ENCODE peak calls at places on chromosomes 1 and 21, in six cellular contexts. One of them, this sample, is unnamed.

GRCh38 chr1:24427469-24427862 is 11.9 kb downstream of the NIPAL3 start:
- DNase-seq in cardiac muscle cell: no peak
- DNase-seq in B cell: no peak
- DNase-seq in progenitor cell of endocrine pancreas: no peak
- DNase-seq in hepatocyte: no peak
- DNase-seq in HFFc6: no peak
- DNase-seq in this sample: no peak

GRCh38 chr1:164673584-164674214 is 114.7 kb downstream of the PBX1 start:
- DNase-seq in cardiac muscle cell: no peak
- DNase-seq in B cell: no peak
- DNase-seq in progenitor cell of endocrine pancreas: no peak
- DNase-seq in hepatocyte: no peak
- DNase-seq in HFFc6: no peak
- DNase-seq in this sample: peak; percentile 40

GRCh38 chr1:1430114-1430982 is 5.1 kb upstream of the VWA1 start:
- DNase-seq in cardiac muscle cell: peak; percentile 36
- DNase-seq in B cell: peak; percentile 47
- DNase-seq in progenitor cell of endocrine pancreas: no peak
- DNase-seq in hepatocyte: peak; percentile 74
- DNase-seq in HFFc6: no peak
- DNase-seq in this sample: peak; percentile 89

GRCh38 chr21:34651032-34651431 is 17.8 kb upstream of the CLIC6 start:
- DNase-seq in cardiac muscle cell: no peak
- DNase-seq in B cell: no peak
- DNase-seq in progenitor cell of endocrine pancreas: no peak
- DNase-seq in hepatocyte: no peak
- DNase-seq in HFFc6: no peak
- DNase-seq in this sample: no peak

GRCh38 chr1:89531480-89532139 is 7.0 kb downstream of the LRRC8B start:
- DNase-seq in cardiac muscle cell: no peak
- DNase-seq in B cell: no peak
- DNase-seq in progenitor cell of endocrine pancreas: no peak
- DNase-seq in hepatocyte: no peak
- DNase-seq in HFFc6: no peak
- DNase-seq in this sample: peak; percentile 46

GRCh38 chr1:95384570-95384969 is 150.6 kb downstream of the RWDD3 start:
- DNase-seq in cardiac muscle cell: peak; percentile 90
- DNase-seq in B cell: no peak
- DNase-seq in progenitor cell of endocrine pancreas: peak; percentile 78
- DNase-seq in hepatocyte: peak; percentile 75
- DNase-seq in HFFc6: no peak
- DNase-seq in this sample: no peak

GRCh38 chr1:198892065-198892464 is 253.2 kb downstream of the PTPRC start:
- DNase-seq in cardiac muscle cell: no peak
- DNase-seq in B cell: no peak
- DNase-seq in progenitor cell of endocrine pancreas: no peak
- DNase-seq in hepatocyte: no peak
- DNase-seq in HFFc6: no peak
- DNase-seq in this sample: no peak

GRCh38 chr1:8651236-8651890 is 166.1 kb downstream of the RERE start:
- DNase-seq in cardiac muscle cell: no peak
- DNase-seq in B cell: no peak
- DNase-seq in progenitor cell of endocrine pancreas: no peak
- DNase-seq in hepatocyte: no peak
- DNase-seq in HFFc6: no peak
- DNase-seq in this sample: peak; percentile 51

GRCh38 chr1:230758705-230759354 is 11.6 kb downstream of the CAPN9 start:
- DNase-seq in cardiac muscle cell: no peak
- DNase-seq in B cell: no peak
- DNase-seq in progenitor cell of endocrine pancreas: no peak
- DNase-seq in hepatocyte: peak; percentile 49
- DNase-seq in HFFc6: no peak
- DNase-seq in this sample: no peak

GRCh38 chr1:151816964-151817730 is 11.9 kb upstream of the LINGO4 start:
- DNase-seq in cardiac muscle cell: no peak
- DNase-seq in B cell: no peak
- DNase-seq in progenitor cell of endocrine pancreas: no peak
- DNase-seq in hepatocyte: no peak
- DNase-seq in HFFc6: no peak
- DNase-seq in this sample: no peak

GRCh38 chr1:157312270-157312812 is 174.1 kb upstream of the ETV3 start:
- DNase-seq in cardiac muscle cell: no peak
- DNase-seq in B cell: no peak
- DNase-seq in progenitor cell of endocrine pancreas: no peak
- DNase-seq in hepatocyte: no peak
- DNase-seq in HFFc6: peak; percentile 14
- DNase-seq in this sample: no peak

GRCh38 chr1:47777322-47777721 is 219.9 kb downstream of the TRABD2B start:
- DNase-seq in cardiac muscle cell: no peak
- DNase-seq in B cell: no peak
- DNase-seq in progenitor cell of endocrine pancreas: no peak
- DNase-seq in hepatocyte: no peak
- DNase-seq in HFFc6: no peak
- DNase-seq in this sample: no peak

GRCh38 chr1:153400244-153400643 is 9.4 kb upstream of the S100A8 start:
- DNase-seq in cardiac muscle cell: no peak
- DNase-seq in B cell: no peak
- DNase-seq in progenitor cell of endocrine pancreas: no peak
- DNase-seq in hepatocyte: no peak
- DNase-seq in HFFc6: peak; percentile 23
- DNase-seq in this sample: peak; percentile 69

GRCh38 chr1:12073796-12074195 is 10.7 kb downstream of the TNFRSF8 start:
- DNase-seq in cardiac muscle cell: no peak
- DNase-seq in B cell: no peak
- DNase-seq in progenitor cell of endocrine pancreas: no peak
- DNase-seq in hepatocyte: no peak
- DNase-seq in HFFc6: no peak
- DNase-seq in this sample: no peak

GRCh38 chr1:26936823-26937222 is 15.3 kb downstream of the NUDC start:
- DNase-seq in cardiac muscle cell: no peak
- DNase-seq in B cell: no peak
- DNase-seq in progenitor cell of endocrine pancreas: no peak
- DNase-seq in hepatocyte: no peak
- DNase-seq in HFFc6: no peak
- DNase-seq in this sample: no peak

GRCh38 chr1:52641307-52641706 is 8.3 kb downstream of the SHISAL2A start:
- DNase-seq in cardiac muscle cell: no peak
- DNase-seq in B cell: peak; percentile 52
- DNase-seq in progenitor cell of endocrine pancreas: no peak
- DNase-seq in hepatocyte: no peak
- DNase-seq in HFFc6: no peak
- DNase-seq in this sample: no peak

GRCh38 chr21:35284199-35284598 is 235.1 kb upstream of the RUNX1 start:
- DNase-seq in cardiac muscle cell: no peak
- DNase-seq in B cell: no peak
- DNase-seq in progenitor cell of endocrine pancreas: no peak
- DNase-seq in hepatocyte: no peak
- DNase-seq in HFFc6: no peak
- DNase-seq in this sample: no peak

GRCh38 chr1:156465747-156466365 is 34.7 kb downstream of the MEF2D start:
- DNase-seq in cardiac muscle cell: no peak
- DNase-seq in B cell: no peak
- DNase-seq in progenitor cell of endocrine pancreas: no peak
- DNase-seq in hepatocyte: no peak
- DNase-seq in HFFc6: no peak
- DNase-seq in this sample: peak; percentile 76

DNA sequence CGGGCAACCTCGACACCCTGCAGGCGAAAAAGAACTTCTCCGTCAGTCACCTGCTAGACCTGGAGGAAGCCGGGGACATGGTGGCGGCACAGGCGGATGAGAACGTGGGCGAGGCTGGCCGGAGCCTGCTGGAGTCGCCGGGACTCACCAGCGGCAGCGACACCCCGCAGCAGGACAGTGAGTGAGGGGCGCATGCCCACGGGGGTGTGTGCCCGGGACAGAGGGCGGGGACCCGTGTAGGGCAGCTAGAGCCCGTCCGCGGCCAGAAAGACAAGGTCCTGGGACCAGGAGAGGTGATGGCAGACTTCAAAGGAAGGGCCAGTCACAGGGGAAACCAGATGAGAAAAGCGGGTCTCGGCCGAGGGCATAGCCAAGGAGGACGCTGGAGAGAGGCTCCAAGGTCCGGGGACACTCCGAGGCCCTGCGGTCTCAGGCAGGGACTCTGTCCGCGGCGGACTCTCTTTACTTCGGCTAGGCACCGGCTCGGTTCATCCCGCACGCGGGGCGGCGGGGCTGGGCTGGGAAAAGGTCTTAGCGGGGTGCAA is 424 bp downstream of the PRRX1 start:
- DNase-seq in cardiac muscle cell: peak; percentile 37
- DNase-seq in B cell: no peak
- DNase-seq in progenitor cell of endocrine pancreas: no peak
- DNase-seq in hepatocyte: no peak
- DNase-seq in HFFc6: no peak
- DNase-seq in this sample: peak; percentile 18
- TF ChIP-seq CTCF in cardiac muscle cell: no peak
- TF ChIP-seq CTCF in B cell: no peak
- TF ChIP-seq CTCF in progenitor cell of endocrine pancreas: no peak
- TF ChIP-seq CTCF in hepatocyte: no peak
- TF ChIP-seq CTCF in HFFc6: no peak
- TF ChIP-seq CTCF in this sample: no peak

DNA sequence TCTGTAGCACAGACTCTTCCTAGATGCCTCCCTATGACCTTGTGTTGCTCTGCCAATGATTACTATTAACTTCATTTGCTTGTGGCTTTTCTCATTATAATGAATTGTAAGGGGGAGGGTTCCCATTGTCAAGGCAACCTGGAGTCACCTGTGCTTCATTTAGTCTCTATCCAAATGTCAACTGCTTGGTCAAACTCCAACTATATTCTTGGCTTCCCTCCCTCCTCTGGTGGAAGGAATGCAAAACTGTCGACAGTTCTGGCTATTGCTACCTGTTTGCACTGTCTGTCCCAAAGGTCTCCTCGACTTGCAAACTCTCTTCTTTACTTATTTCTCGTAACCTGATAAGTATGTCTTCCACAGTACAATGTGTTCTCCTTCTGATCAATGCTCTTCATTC is 100.3 kb downstream of the CACNA1E start:
- DNase-seq in cardiac muscle cell: peak; percentile 22
- DNase-seq in B cell: no peak
- DNase-seq in progenitor cell of endocrine pancreas: no peak
- DNase-seq in hepatocyte: peak; percentile 64
- DNase-seq in HFFc6: no peak
- DNase-seq in this sample: no peak
- TF ChIP-seq CTCF in cardiac muscle cell: no peak
- TF ChIP-seq CTCF in B cell: no peak
- TF ChIP-seq CTCF in progenitor cell of endocrine pancreas: peak; percentile 68
- TF ChIP-seq CTCF in hepatocyte: peak; percentile 47
- TF ChIP-seq CTCF in HFFc6: no peak
- TF ChIP-seq CTCF in this sample: no peak

GRCh38 chr1:37761416-37762095 is 3.4 kb downstream of the EPHA10 start:
- DNase-seq in cardiac muscle cell: no peak
- DNase-seq in B cell: no peak
- DNase-seq in progenitor cell of endocrine pancreas: no peak
- DNase-seq in hepatocyte: no peak
- DNase-seq in HFFc6: no peak
- DNase-seq in this sample: no peak

GRCh38 chr1:37762516-37762915 is 2.4 kb downstream of the EPHA10 start:
- DNase-seq in cardiac muscle cell: no peak
- DNase-seq in B cell: no peak
- DNase-seq in progenitor cell of endocrine pancreas: no peak
- DNase-seq in hepatocyte: no peak
- DNase-seq in HFFc6: no peak
- DNase-seq in this sample: no peak

GRCh38 chr1:37764888-37765441 is at the start of gene EPHA10:
- DNase-seq in cardiac muscle cell: no peak
- DNase-seq in B cell: no peak
- DNase-seq in progenitor cell of endocrine pancreas: no peak
- DNase-seq in hepatocyte: no peak
- DNase-seq in HFFc6: no peak
- DNase-seq in this sample: peak; percentile 91

GRCh38 chr1:37765937-37766664 is 1.2 kb upstream of the EPHA10 start:
- DNase-seq in cardiac muscle cell: no peak
- DNase-seq in B cell: no peak
- DNase-seq in progenitor cell of endocrine pancreas: no peak
- DNase-seq in hepatocyte: no peak
- DNase-seq in HFFc6: no peak
- DNase-seq in this sample: peak; percentile 77

GRCh38 chr1:37763791-37764741 is 854 bp downstream of the EPHA10 start:
- DNase-seq in cardiac muscle cell: peak; percentile 90
- DNase-seq in B cell: peak; percentile 52
- DNase-seq in progenitor cell of endocrine pancreas: peak; percentile 78
- DNase-seq in hepatocyte: peak; percentile 78
- DNase-seq in HFFc6: no peak
- DNase-seq in this sample: peak; percentile 60
- TF ChIP-seq CTCF in cardiac muscle cell: no peak
- TF ChIP-seq CTCF in B cell: no peak
- TF ChIP-seq CTCF in progenitor cell of endocrine pancreas: no peak
- TF ChIP-seq CTCF in hepatocyte: no peak
- TF ChIP-seq CTCF in HFFc6: no peak
- TF ChIP-seq CTCF in this sample: no peak

GRCh38 chr1:110310300-110310699 is 28.9 kb upstream of the RBM15 start:
- DNase-seq in cardiac muscle cell: no peak
- DNase-seq in B cell: no peak
- DNase-seq in progenitor cell of endocrine pancreas: no peak
- DNase-seq in hepatocyte: no peak
- DNase-seq in HFFc6: no peak
- DNase-seq in this sample: no peak

GRCh38 chr1:110307239-110307974 is 31.8 kb upstream of the RBM15 start:
- DNase-seq in cardiac muscle cell: no peak
- DNase-seq in B cell: no peak
- DNase-seq in progenitor cell of endocrine pancreas: no peak
- DNase-seq in hepatocyte: no peak
- DNase-seq in HFFc6: no peak
- DNase-seq in this sample: no peak

GRCh38 chr1:110308247-110308646 is 30.9 kb upstream of the RBM15 start:
- DNase-seq in cardiac muscle cell: no peak
- DNase-seq in B cell: no peak
- DNase-seq in progenitor cell of endocrine pancreas: no peak
- DNase-seq in hepatocyte: no peak
- DNase-seq in HFFc6: peak; percentile 70
- DNase-seq in this sample: no peak

GRCh38 chr1:110309139-110309538 is 30.0 kb upstream of the RBM15 start:
- DNase-seq in cardiac muscle cell: peak; percentile 44
- DNase-seq in B cell: no peak
- DNase-seq in progenitor cell of endocrine pancreas: no peak
- DNase-seq in hepatocyte: no peak
- DNase-seq in HFFc6: peak; percentile 60
- DNase-seq in this sample: no peak

DNA sequence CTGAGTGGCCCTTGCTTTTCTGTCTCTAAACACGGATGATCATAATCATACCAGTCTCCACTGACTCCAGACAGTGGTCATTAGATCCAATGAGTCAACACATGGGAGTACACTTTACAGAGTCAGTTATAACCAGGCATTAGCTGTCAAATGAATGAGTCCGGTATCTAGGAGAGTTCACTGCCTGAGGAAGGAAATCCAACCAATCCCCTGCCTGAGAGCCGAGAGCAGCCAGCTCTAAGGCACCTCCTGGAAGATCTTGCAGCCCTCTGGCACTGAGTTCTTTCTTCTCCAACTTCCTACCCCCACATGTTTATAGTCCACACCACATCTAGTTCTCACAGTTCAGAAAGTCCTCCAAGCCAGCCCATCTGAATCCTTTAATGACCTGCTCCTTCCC is 29.4 kb upstream of the RBM15 start:
- DNase-seq in cardiac muscle cell: no peak
- DNase-seq in B cell: no peak
- DNase-seq in progenitor cell of endocrine pancreas: no peak
- DNase-seq in hepatocyte: peak; percentile 23
- DNase-seq in HFFc6: peak; percentile 98
- DNase-seq in this sample: no peak
- TF ChIP-seq CTCF in cardiac muscle cell: no peak
- TF ChIP-seq CTCF in B cell: no peak
- TF ChIP-seq CTCF in progenitor cell of endocrine pancreas: no peak
- TF ChIP-seq CTCF in hepatocyte: no peak
- TF ChIP-seq CTCF in HFFc6: peak; percentile 54
- TF ChIP-seq CTCF in this sample: no peak

GRCh38 chr21:30408782-30409494 is 13.1 kb downstream of the KRTAP13-1 start:
- DNase-seq in cardiac muscle cell: peak; percentile 83
- DNase-seq in B cell: no peak
- DNase-seq in progenitor cell of endocrine pancreas: peak; percentile 48
- DNase-seq in hepatocyte: peak; percentile 81
- DNase-seq in HFFc6: no peak
- DNase-seq in this sample: peak; percentile 67
- TF ChIP-seq CTCF in cardiac muscle cell: peak; percentile 41
- TF ChIP-seq CTCF in B cell: no peak
- TF ChIP-seq CTCF in progenitor cell of endocrine pancreas: peak; percentile 70
- TF ChIP-seq CTCF in hepatocyte: peak; percentile 55
- TF ChIP-seq CTCF in HFFc6: peak; percentile 10
- TF ChIP-seq CTCF in this sample: peak; percentile 87

This sample was measured in WERI-Rb-1.